ENCODE peak calls at places on chromosomes 6 and 20, in seven cellular contexts. One of them, this sample, is unnamed.

GRCh38 chr6:37502703-37503485 is 3.2 kb upstream of the CCDC167 start:
- DNase-seq in iris pigment epithelial cell: no peak
- DNase-seq in GM04504: no peak
- DNase-seq in GM03348: no peak
- DNase-seq in H9: no peak
- DNase-seq in Right ventricle myocardium superior: no peak
- DNase-seq in AG04450: no peak
- DNase-seq in this sample: no peak

GRCh38 chr6:135576055-135576454 is 78.5 kb upstream of the AHI1 start:
- DNase-seq in AG04450: peak; percentile 13
- DNase-seq in GM04504: peak; percentile 55
- DNase-seq in iris pigment epithelial cell: peak; percentile 80
- DNase-seq in GM03348: peak; percentile 47
- DNase-seq in H9: no peak
- DNase-seq in Right ventricle myocardium superior: no peak
- DNase-seq in this sample: no peak

GRCh38 chr20:1895674-1896496 is 678 bp downstream of the SIRPA start:
- DNase-seq in iris pigment epithelial cell: peak; percentile 28
- DNase-seq in Right ventricle myocardium superior: peak; percentile 68
- DNase-seq in GM04504: no peak
- DNase-seq in GM03348: peak; percentile 59
- DNase-seq in H9: peak; percentile 43
- DNase-seq in AG04450: no peak
- DNase-seq in this sample: peak; percentile 60

GRCh38 chr20:46054606-46055005 is 25.6 kb downstream of the SLC12A5 start:
- DNase-seq in Right ventricle myocardium superior: no peak
- DNase-seq in iris pigment epithelial cell: no peak
- DNase-seq in GM04504: no peak
- DNase-seq in H9: no peak
- DNase-seq in AG04450: no peak
- DNase-seq in GM03348: no peak
- DNase-seq in this sample: no peak

GRCh38 chr6:156423075-156423474 is 354.1 kb upstream of the ARID1B start:
- DNase-seq in H9: no peak
- DNase-seq in AG04450: no peak
- DNase-seq in GM04504: no peak
- DNase-seq in GM03348: no peak
- DNase-seq in iris pigment epithelial cell: peak; percentile 10
- DNase-seq in Right ventricle myocardium superior: no peak
- DNase-seq in this sample: no peak

GRCh38 chr6:3506751-3507388 is 50.0 kb upstream of the SLC22A23 start:
- DNase-seq in GM04504: no peak
- DNase-seq in iris pigment epithelial cell: peak; percentile 90
- DNase-seq in GM03348: no peak
- DNase-seq in AG04450: no peak
- DNase-seq in Right ventricle myocardium superior: no peak
- DNase-seq in H9: no peak
- DNase-seq in this sample: no peak

GRCh38 chr6:125094563-125094962 is 59.0 kb upstream of the TPD52L1 start:
- DNase-seq in iris pigment epithelial cell: peak; percentile 43
- DNase-seq in GM03348: no peak
- DNase-seq in H9: no peak
- DNase-seq in GM04504: no peak
- DNase-seq in AG04450: no peak
- DNase-seq in Right ventricle myocardium superior: no peak
- DNase-seq in this sample: no peak

GRCh38 chr20:444117-444516 is 18.2 kb downstream of the TBC1D20 start:
- DNase-seq in H9: no peak
- DNase-seq in AG04450: no peak
- DNase-seq in GM04504: no peak
- DNase-seq in GM03348: no peak
- DNase-seq in iris pigment epithelial cell: no peak
- DNase-seq in Right ventricle myocardium superior: no peak
- DNase-seq in this sample: no peak

GRCh38 chr20:59830107-59831023 is 103.1 kb downstream of the SYCP2 start:
- DNase-seq in H9: no peak
- DNase-seq in GM04504: no peak
- DNase-seq in iris pigment epithelial cell: no peak
- DNase-seq in Right ventricle myocardium superior: peak; percentile 69
- DNase-seq in GM03348: peak; percentile 4
- DNase-seq in AG04450: no peak
- DNase-seq in this sample: peak; percentile 35

GRCh38 chr6:78561015-78561414 is 306.3 kb upstream of the IRAK1BP1 start:
- DNase-seq in GM04504: no peak
- DNase-seq in GM03348: no peak
- DNase-seq in AG04450: no peak
- DNase-seq in H9: no peak
- DNase-seq in Right ventricle myocardium superior: no peak
- DNase-seq in iris pigment epithelial cell: peak; percentile 58
- DNase-seq in this sample: no peak

GRCh38 chr6:49849121-49849907 is 17.0 kb downstream of the CRISP1 start:
- DNase-seq in GM04504: peak; percentile 14
- DNase-seq in Right ventricle myocardium superior: no peak
- DNase-seq in AG04450: peak; percentile 18
- DNase-seq in iris pigment epithelial cell: peak; percentile 51
- DNase-seq in GM03348: peak; percentile 51
- DNase-seq in H9: no peak
- DNase-seq in this sample: no peak

GRCh38 chr20:2142649-2143048 is 41.0 kb downstream of the STK35 start:
- DNase-seq in GM04504: no peak
- DNase-seq in AG04450: no peak
- DNase-seq in Right ventricle myocardium superior: no peak
- DNase-seq in H9: no peak
- DNase-seq in iris pigment epithelial cell: no peak
- DNase-seq in GM03348: no peak
- DNase-seq in this sample: no peak

GRCh38 chr6:152273002-152273401 is 364.2 kb downstream of the SYNE1 start:
- DNase-seq in AG04450: no peak
- DNase-seq in Right ventricle myocardium superior: peak; percentile 60
- DNase-seq in GM03348: peak; percentile 55
- DNase-seq in H9: no peak
- DNase-seq in iris pigment epithelial cell: peak; percentile 80
- DNase-seq in GM04504: no peak
- DNase-seq in this sample: no peak

GRCh38 chr6:36848658-36849441 is 9.6 kb upstream of the CPNE5 start:
- DNase-seq in Right ventricle myocardium superior: peak; percentile 84
- DNase-seq in iris pigment epithelial cell: peak; percentile 19
- DNase-seq in AG04450: no peak
- DNase-seq in GM03348: no peak
- DNase-seq in GM04504: no peak
- DNase-seq in H9: peak; percentile 84
- DNase-seq in this sample: peak; percentile 69

GRCh38 chr6:21885532-21886089 is 292.1 kb downstream of the SOX4 start:
- DNase-seq in H9: no peak
- DNase-seq in iris pigment epithelial cell: peak; percentile 90
- DNase-seq in Right ventricle myocardium superior: peak; percentile 67
- DNase-seq in GM04504: peak; percentile 68
- DNase-seq in AG04450: peak; percentile 57
- DNase-seq in GM03348: peak; percentile 76
- DNase-seq in this sample: no peak

GRCh38 chr6:80528115-80528514 is 421.6 kb downstream of the BCKDHB start:
- DNase-seq in H9: no peak
- DNase-seq in GM03348: no peak
- DNase-seq in iris pigment epithelial cell: peak; percentile 57
- DNase-seq in AG04450: no peak
- DNase-seq in GM04504: no peak
- DNase-seq in Right ventricle myocardium superior: no peak
- DNase-seq in this sample: no peak

GRCh38 chr6:15429146-15430110 is 183.6 kb downstream of the JARID2 start:
- DNase-seq in iris pigment epithelial cell: peak; percentile 87
- DNase-seq in AG04450: no peak
- DNase-seq in GM04504: no peak
- DNase-seq in H9: no peak
- DNase-seq in Right ventricle myocardium superior: no peak
- DNase-seq in GM03348: peak; percentile 35
- DNase-seq in this sample: no peak

GRCh38 chr6:26468829-26469228 is 11.1 kb downstream of the BTN2A1 start:
- DNase-seq in AG04450: no peak
- DNase-seq in iris pigment epithelial cell: no peak
- DNase-seq in H9: no peak
- DNase-seq in GM03348: no peak
- DNase-seq in GM04504: no peak
- DNase-seq in Right ventricle myocardium superior: no peak
- DNase-seq in this sample: no peak

GRCh38 chr6:142902636-142903053 is 42.3 kb downstream of the HIVEP2 start:
- DNase-seq in GM03348: peak; percentile 89
- DNase-seq in GM04504: peak; percentile 96
- DNase-seq in Right ventricle myocardium superior: peak; percentile 70
- DNase-seq in AG04450: peak; percentile 96
- DNase-seq in H9: no peak
- DNase-seq in iris pigment epithelial cell: peak; percentile 99
- DNase-seq in this sample: no peak